ENCODE peak calls at places on chromosomes 1 and 21, in six cellular contexts. R is mammary epithelial cell, J is hepatocyte, L is GM12878, T is GM23338, E is neural progenitor cell. K is an unnamed sample.

GRCh38 chr1:227466039-227466645 is 97.2 kb upstream of the ZNF678 start:
- DNase-seq in R (no peak), J (no peak), L (no peak), T (no peak), E (no peak), K (no peak)

GRCh38 chr1:219660666-219661463 is 48.0 kb upstream of the ZC3H11B start:
- DNase-seq in R (peak; percentile 61), J (peak; percentile 92), L (peak; percentile 27), T (peak; percentile 96), E (peak; percentile 92), K (peak; percentile 84)

GRCh38 chr1:214234635-214235025 is 46.3 kb upstream of the SMYD2 start:
- DNase-seq in R (no peak), J (no peak), L (no peak), T (no peak), E (no peak), K (no peak)

GRCh38 chr21:28579986-28580550 is 412.6 kb downstream of the LTN1 start:
- DNase-seq in R (no peak), J (no peak), L (no peak), T (peak; percentile 21), E (peak; percentile 25), K (no peak)

GRCh38 chr1:66154394-66154793 is 361.7 kb downstream of the PDE4B start:
- DNase-seq in R (no peak), J (no peak), L (no peak), T (no peak), E (no peak), K (no peak)

GRCh38 chr1:1033731-1034437 is 14.0 kb downstream of the AGRN start:
- DNase-seq in R (no peak), J (no peak), L (no peak), T (peak; percentile 66), E (peak; percentile 77), K (no peak)

GRCh38 chr1:71196685-71197084 is 115.8 kb upstream of the ZRANB2 start:
- DNase-seq in R (peak; percentile 11), J (peak; percentile 22), L (no peak), T (peak; percentile 6), E (no peak), K (peak; percentile 8)

GRCh38 chr1:158999301-159000069 is 10.2 kb upstream of the IFI16 start:
- DNase-seq in R (peak; percentile 63), J (peak; percentile 87), L (no peak), T (peak; percentile 97), E (peak; percentile 90), K (no peak)

GRCh38 chr21:25708467-25709065 is 26.1 kb downstream of the ATP5PF start:
- DNase-seq in R (peak; percentile 8), J (peak; percentile 47), L (no peak), T (peak; percentile 58), E (peak; percentile 51), K (peak; percentile 50)

GRCh38 chr1:229229137-229229720 is 41.7 kb upstream of the RAB4A start:
- DNase-seq in R (peak; percentile 86), J (peak; percentile 52), L (no peak), T (peak; percentile 87), E (peak; percentile 36), K (no peak)

GRCh38 chr1:47507921-47508894 is 70.4 kb downstream of the FOXD2 start:
- DNase-seq in R (no peak), J (peak; percentile 55), L (no peak), T (peak; percentile 68), E (peak; percentile 69), K (no peak)

GRCh38 chr1:169466259-169467230 is 19.2 kb downstream of the SLC19A2 start:
- DNase-seq in R (peak; percentile 23), J (peak; percentile 37), L (no peak), T (peak; percentile 49), E (no peak), K (peak; percentile 42)

GRCh38 chr1:47436304-47436978 is 1.4 kb upstream of the FOXD2 start:
- DNase-seq in R (peak; percentile 72), J (peak; percentile 85), L (peak; percentile 45), T (peak; percentile 87), E (peak; percentile 89), K (peak; percentile 79)

GRCh38 chr1:93172778-93173177 is 7.4 kb downstream of the TMED5 start:
- DNase-seq in R (no peak), J (no peak), L (no peak), T (no peak), E (no peak), K (no peak)

GRCh38 chr1:201346337-201346939 is 31.0 kb downstream of the TNNT2 start:
- DNase-seq in R (peak; percentile 70), J (peak; percentile 74), L (no peak), T (peak; percentile 88), E (peak; percentile 80), K (peak; percentile 27)

GRCh38 chr1:186302378-186302920 is 72.6 kb downstream of the TPR start:
- DNase-seq in R (peak; percentile 6), J (no peak), L (no peak), T (no peak), E (no peak), K (no peak)

GRCh38 chr1:8706995-8707396 is 110.4 kb downstream of the RERE start:
- DNase-seq in R (no peak), J (peak; percentile 42), L (no peak), T (peak; percentile 47), E (peak; percentile 36), K (no peak)

GRCh38 chr1:202632241-202632640 is 78.0 kb downstream of the SYT2 start:
- DNase-seq in R (no peak), J (no peak), L (no peak), T (no peak), E (no peak), K (no peak)

GRCh38 chr1:30680429-30680828 is 43.0 kb downstream of the MATN1 start:
- DNase-seq in R (no peak), J (no peak), L (no peak), T (no peak), E (no peak), K (no peak)

GRCh38 chr1:43705982-43706597 is 1.2 kb upstream of the ST3GAL3 start:
- DNase-seq in R (peak; percentile 41), J (peak; percentile 16), L (no peak), T (peak; percentile 50), E (peak; percentile 18), K (no peak)

DNA sequence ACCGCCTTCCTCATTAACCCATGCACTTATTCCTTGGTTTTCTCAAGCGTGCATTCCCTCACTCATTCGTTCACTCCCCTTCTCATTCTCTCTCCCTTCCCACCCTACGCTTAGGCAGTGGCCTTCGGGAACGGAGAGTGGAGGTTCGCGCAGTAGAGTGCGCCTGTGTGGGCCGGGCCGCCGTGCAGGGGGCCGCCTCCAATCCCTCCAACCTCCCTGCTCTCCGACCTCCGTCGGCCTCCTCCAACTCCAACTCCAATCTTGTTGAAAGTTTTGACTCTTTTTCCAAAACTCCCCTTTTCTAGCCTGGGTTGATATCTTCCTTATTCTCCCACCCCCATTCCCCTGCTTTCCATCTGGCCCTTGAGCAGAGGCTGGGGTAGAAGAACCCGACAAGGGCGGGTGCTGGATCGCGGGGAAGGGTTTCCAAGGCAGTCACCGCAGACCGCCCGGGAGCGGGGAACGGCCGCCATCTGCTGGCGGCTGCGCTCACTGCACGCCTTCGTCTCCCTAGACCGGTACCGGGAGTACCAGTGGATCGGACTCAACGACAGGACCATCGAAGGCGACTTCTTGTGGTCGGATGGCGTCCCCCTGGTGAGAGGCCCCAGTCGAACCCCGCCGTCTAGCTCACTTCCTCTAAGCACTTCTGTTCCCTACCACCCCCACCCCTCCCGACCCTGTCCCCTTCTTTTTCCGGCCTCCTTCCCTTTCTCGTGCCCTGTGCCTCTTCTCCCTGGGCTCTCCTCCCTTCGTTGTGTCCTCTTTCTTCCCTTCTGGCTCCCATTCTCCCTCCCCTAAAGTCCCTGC is 15.4 kb downstream of the BCAN start:
- DNase-seq in R (peak; percentile 33), J (peak; percentile 85), L (no peak), T (peak; percentile 81), E (peak; percentile 78), K (peak; percentile 67)
- TF ChIP-seq EZH2 in R (no peak), J (peak; percentile 84), L (no peak), T (peak; percentile 80), E (peak; percentile 95), K (no peak)

GRCh38 chr1:198109316-198109715 is 47.5 kb upstream of the NEK7 start:
- DNase-seq in R (no peak), J (no peak), L (no peak), T (no peak), E (no peak), K (no peak)
- TF ChIP-seq EZH2 in R (no peak), J (no peak), L (no peak), T (no peak), E (no peak), K (no peak)

DNA sequence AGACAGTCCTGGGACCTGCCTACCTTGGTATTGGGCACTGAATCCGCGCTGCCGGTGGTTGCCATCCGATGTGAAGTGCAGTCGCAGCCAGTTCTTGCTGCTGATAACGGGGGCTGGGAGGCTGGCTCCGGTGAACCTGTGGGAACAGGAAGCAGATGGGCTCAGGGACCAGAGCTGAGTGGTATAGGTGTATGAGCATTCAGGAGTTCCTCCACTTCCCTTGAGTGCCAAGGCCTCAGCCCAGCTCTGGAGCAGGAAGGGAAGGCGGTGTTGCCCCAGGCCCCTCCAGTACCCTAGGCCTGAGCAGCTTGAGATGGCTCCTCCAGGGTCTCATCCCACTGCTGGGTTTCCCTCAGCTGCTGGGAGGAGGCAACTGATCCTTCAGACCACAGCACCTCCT is 17.0 kb upstream of the HMGB4 start:
- DNase-seq in R (no peak), J (no peak), L (no peak), T (no peak), E (no peak), K (no peak)
- TF ChIP-seq EZH2 in R (no peak), J (no peak), L (no peak), T (no peak), E (no peak), K (no peak)

GRCh38 chr1:13890766-13891165 is 190.8 kb downstream of the PRDM2 start:
- DNase-seq in R (no peak), J (no peak), L (no peak), T (no peak), E (no peak), K (no peak)

GRCh38 chr1:13893456-13893855 is 193.5 kb downstream of the PRDM2 start:
- DNase-seq in R (no peak), J (peak; percentile 25), L (no peak), T (peak; percentile 19), E (no peak), K (no peak)

GRCh38 chr1:13889495-13889894 is 189.5 kb downstream of the PRDM2 start:
- DNase-seq in R (no peak), J (no peak), L (no peak), T (no peak), E (no peak), K (no peak)

GRCh38 chr1:13892141-13892670 is 192.2 kb downstream of the PRDM2 start:
- DNase-seq in R (no peak), J (no peak), L (no peak), T (peak; percentile 25), E (peak; percentile 23), K (no peak)

GRCh38 chr1:13892671-13893325 is 192.8 kb downstream of the PRDM2 start:
- DNase-seq in R (no peak), J (peak; percentile 61), L (no peak), T (peak; percentile 56), E (peak; percentile 58), K (no peak)
- TF ChIP-seq EZH2 in R (no peak), J (no peak), L (no peak), T (peak; percentile 71), E (peak; percentile 69), K (no peak)

GRCh38 chr1:2628933-2629626 is 3.7 kb downstream of the MMEL1 start:
- DNase-seq in R (no peak), J (peak; percentile 19), L (no peak), T (peak; percentile 71), E (peak; percentile 58), K (no peak)
- TF ChIP-seq EZH2 in R (no peak), J (peak; percentile 76), L (no peak), T (no peak), E (peak; percentile 73), K (no peak)

K was measured in MM.1S.